ENCODE peak calls at places on chromosomes 4 and X, in nine cellular contexts. J is pancreas, Q is iPS DF 6.9, U is hepatocyte, Y is H9, N is left ventricle myocardium inferior, C is prostate gland, X is mesendoderm, Z is uterus. L is an unnamed sample. For H3K27me3 and H3K4me1, the result is how much of the 10 kb centered on the place peaks cover.

GRCh38 chr4:88761861-88762523 is 64.4 kb upstream of the NAP1L5 start:
- DNase-seq in J (no peak), Q (no peak), U (no peak), Y (no peak), N (no peak), C (no peak), X (no peak), Z (no peak), L (no peak)

GRCh38 chr4:83709627-83710026 is 173.7 kb downstream of the GPAT3 start:
- DNase-seq in J (no peak), Q (no peak), U (no peak), Y (no peak), N (no peak), C (no peak), X (no peak), Z (no peak), L (no peak)

GRCh38 chrX:124232523-124233201 is 99.8 kb upstream of the TEX13D start:
- DNase-seq in J (no peak), Q (no peak), U (no peak), Y (no peak), N (no peak), C (no peak), X (peak), Z (no peak), L (no peak)

GRCh38 chr4:77662396-77662795 is 56.8 kb downstream of the CXCL13 start:
- DNase-seq in J (no peak), Q (no peak), U (no peak), Y (no peak), N (no peak), C (no peak), X (no peak), Z (no peak), L (no peak)

GRCh38 chr4:180665994-180666818 is 1577.0 kb upstream of the TENM3 start:
- DNase-seq in J (no peak), Q (peak), U (peak), Y (peak), N (no peak), C (no peak), X (peak), Z (no peak), L (no peak)

GRCh38 chr4:115537387-115537786 is 424.0 kb upstream of the NDST4 start:
- DNase-seq in J (no peak), Q (no peak), U (peak), Y (no peak), N (no peak), C (no peak), X (no peak), Z (no peak), L (no peak)

GRCh38 chr4:86831262-86832090 is 17.7 kb downstream of the SLC10A6 start:
- DNase-seq in J (no peak), Q (no peak), U (peak), Y (no peak), N (no peak), C (no peak), X (no peak), Z (peak), L (no peak)

GRCh38 chrX:1945879-1946278 is 331.0 kb downstream of the ASMT start:
- DNase-seq in J (no peak), Q (no peak), U (no peak), Y (no peak), N (no peak), C (no peak), X (no peak), Z (no peak), L (no peak)

GRCh38 chr4:10733016-10733415 is 48.4 kb upstream of the CLNK start:
- DNase-seq in J (no peak), Q (no peak), U (no peak), Y (no peak), N (no peak), C (no peak), X (no peak), Z (no peak), L (peak)

GRCh38 chr4:141391293-141391692 is 170.6 kb downstream of the ZNF330 start:
- DNase-seq in J (no peak), Q (no peak), U (no peak), Y (no peak), N (no peak), C (no peak), X (no peak), Z (no peak), L (no peak)

GRCh38 chr4:135184715-135185114 is 983.1 kb upstream of the PABPC4L start:
- DNase-seq in J (no peak), Q (no peak), U (no peak), Y (peak), N (no peak), C (no peak), X (peak), Z (no peak), L (no peak)

GRCh38 chrX:51459125-51459524 is 37.3 kb downstream of the NUDT11 start:
- DNase-seq in J (no peak), Q (no peak), U (peak), Y (no peak), N (no peak), C (no peak), X (peak), Z (no peak), L (peak)

GRCh38 chrX:19007868-19008267 is 24.0 kb upstream of the PHKA2 start:
- DNase-seq in J (no peak), Q (no peak), U (no peak), Y (no peak), N (no peak), C (no peak), X (no peak), Z (no peak), L (no peak)

GRCh38 chr4:78656968-78657445 is 105.4 kb downstream of the ANXA3 start:
- DNase-seq in J (no peak), Q (no peak), U (no peak), Y (no peak), N (no peak), C (no peak), X (no peak), Z (no peak), L (no peak)

GRCh38 chr4:162475221-162475620 is 311.4 kb upstream of the FSTL5 start:
- DNase-seq in J (no peak), Q (no peak), U (peak), Y (no peak), N (no peak), C (no peak), X (no peak), Z (no peak), L (no peak)

GRCh38 chr4:41204400-41204978 is 9.9 kb downstream of the APBB2 start:
- DNase-seq in J (peak), Q (no peak), U (no peak), Y (no peak), N (peak), C (no peak), X (peak), Z (peak), L (no peak)

GRCh38 chr4:84967292-84967651 is 782 bp upstream of the WDFY3 start:
- DNase-seq in J (no peak), Q (no peak), U (no peak), Y (no peak), N (no peak), C (no peak), X (no peak), Z (no peak), L (no peak)

GRCh38 chr4:56289934-56290333 is 97.4 kb downstream of the AASDH start:
- DNase-seq in J (no peak), Q (no peak), U (no peak), Y (no peak), N (no peak), C (no peak), X (peak), Z (no peak), L (no peak)

GRCh38 chr4:141329174-141329569 is 108.5 kb downstream of the ZNF330 start:
- DNase-seq in J (no peak), Q (no peak), U (no peak), Y (no peak), N (no peak), C (peak), X (no peak), Z (no peak), L (no peak)

GRCh38 chrX:102840871-102841705 is 96.0 kb upstream of the RAB40AL start:
- DNase-seq in J (no peak), Q (no peak), U (peak), Y (no peak), N (no peak), C (no peak), X (peak), Z (no peak), L (no peak)

GRCh38 chr4:135464311-135464710 is 1262.7 kb upstream of the PABPC4L start:
- DNase-seq in J (no peak), Q (no peak), U (no peak), Y (no peak), N (no peak), C (no peak), X (no peak), Z (no peak), L (no peak)

GRCh38 chr4:155552180-155552579 is 114.5 kb upstream of the GUCY1A1 start:
- DNase-seq in J (no peak), Q (no peak), U (no peak), Y (peak), N (no peak), C (no peak), X (peak), Z (no peak), L (no peak)

GRCh38 chr4:3226944-3227343 is 22.0 kb upstream of the MSANTD1 start:
- DNase-seq in J (no peak), Q (no peak), U (no peak), Y (no peak), N (no peak), C (no peak), X (no peak), Z (no peak), L (no peak)

GRCh38 chr4:15361529-15361928 is 66.3 kb upstream of the C1QTNF7 start:
- DNase-seq in J (no peak), Q (no peak), U (no peak), Y (no peak), N (no peak), C (no peak), X (no peak), Z (no peak), L (no peak)

GRCh38 chr4:158172196-158172557 is 648 bp downstream of the GASK1B start:
- DNase-seq in J (no peak), Q (no peak), U (no peak), Y (no peak), N (no peak), C (no peak), X (no peak), Z (no peak), L (no peak)

GRCh38 chrX:15686818-15687685 is 22.4 kb upstream of the CLTRN start:
- DNase-seq in J (peak), Q (peak), U (peak), Y (peak), N (no peak), C (peak), X (peak), Z (peak), L (peak)

GRCh38 chrX:107715331-107716044 is 60.1 kb downstream of the TSC22D3 start:
- DNase-seq in J (no peak), Q (no peak), U (no peak), Y (no peak), N (no peak), C (no peak), X (no peak), Z (no peak), L (peak)

GRCh38 chr4:77473509-77473908 is 132.1 kb upstream of the CXCL13 start:
- DNase-seq in J (no peak), Q (peak), U (peak), Y (peak), N (no peak), C (no peak), X (peak), Z (no peak), L (no peak)

GRCh38 chr4:184937745-184938144 is 80.5 kb upstream of the HELT start:
- DNase-seq in J (no peak), Q (no peak), U (peak), Y (no peak), N (no peak), C (peak), X (no peak), Z (no peak), L (no peak)

GRCh38 chrX:87338510-87338909 is 179.1 kb upstream of the KLHL4 start:
- DNase-seq in J (no peak), Q (no peak), U (peak), Y (no peak), N (no peak), C (no peak), X (peak), Z (no peak), L (no peak)

GRCh38 chr4:136526517-136526916 is 1005.8 kb downstream of the PCDH18 start:
- DNase-seq in J (no peak), Q (no peak), U (no peak), Y (no peak), N (no peak), C (no peak), X (no peak), Z (no peak), L (no peak)

GRCh38 chr4:53905935-53906377 is 158.4 kb downstream of the CHIC2 start:
- DNase-seq in J (no peak), Q (no peak), U (peak), Y (peak), N (peak), C (no peak), X (peak), Z (peak), L (no peak)

GRCh38 chr4:156298230-156298629 is 344.6 kb upstream of the CTSO start:
- DNase-seq in J (no peak), Q (no peak), U (peak), Y (no peak), N (no peak), C (no peak), X (peak), Z (peak), L (no peak)

GRCh38 chr4:6562931-6563901 is 11.8 kb upstream of the MAN2B2 start:
- DNase-seq in J (no peak), Q (no peak), U (no peak), Y (no peak), N (no peak), C (no peak), X (peak), Z (no peak), L (no peak)

GRCh38 chr4:94516067-94516466 is 64.3 kb downstream of the PDLIM5 start:
- DNase-seq in J (no peak), Q (no peak), U (no peak), Y (no peak), N (no peak), C (peak), X (peak), Z (no peak), L (no peak)

GRCh38 chrX:124518888-124519287 is 172.5 kb downstream of the SH2D1A start:
- DNase-seq in J (no peak), Q (no peak), U (no peak), Y (no peak), N (no peak), C (no peak), X (no peak), Z (no peak), L (no peak)

GRCh38 chr4:137692205-137692604 is 159.9 kb upstream of the PCDH18 start:
- DNase-seq in J (no peak), Q (no peak), U (no peak), Y (no peak), N (no peak), C (no peak), X (no peak), Z (no peak), L (no peak)

GRCh38 chrX:84187501-84188319 is at the start of gene RPS6KA6:
- DNase-seq in J (peak), Q (no peak), U (peak), Y (peak), N (peak), C (peak), X (peak), Z (peak), L (no peak)

GRCh38 chr4:187608001-187608421 is 387.6 kb upstream of the ZFP42 start:
- DNase-seq in J (no peak), Q (no peak), U (no peak), Y (no peak), N (no peak), C (no peak), X (peak), Z (no peak), L (no peak)
- H3K27me3 ChIP-seq in J (under half), Q (under half), U (under half), Y (under half), N (under half), C (under half), X (under half), Z (under half), L (under half)

GRCh38 chr4:576991-577498 is 950 bp upstream of the TMEM271 start:
- DNase-seq in J (no peak), Q (no peak), U (no peak), Y (no peak), N (no peak), C (no peak), X (peak), Z (no peak), L (no peak)
- H3K27ac ChIP-seq in J (no peak), Q (no peak), U (no peak), Y (no peak), N (no peak), C (no peak), X (no peak), Z (no peak), L (no peak)

GRCh38 chrX:12308420-12308819 is 170.1 kb downstream of the FRMPD4 start:
- DNase-seq in J (no peak), Q (no peak), U (no peak), Y (no peak), N (peak), C (no peak), X (no peak), Z (no peak), L (no peak)

GRCh38 chrX:12309040-12309732 is 170.9 kb downstream of the FRMPD4 start:
- DNase-seq in J (peak), Q (no peak), U (no peak), Y (no peak), N (no peak), C (no peak), X (no peak), Z (no peak), L (no peak)

GRCh38 chrX:12309733-12310054 is 171.4 kb downstream of the FRMPD4 start:
- DNase-seq in J (no peak), Q (no peak), U (no peak), Y (peak), N (no peak), C (no peak), X (no peak), Z (no peak), L (no peak)

GRCh38 chrX:12304261-12304660 is 166.0 kb downstream of the FRMPD4 start:
- DNase-seq in J (no peak), Q (no peak), U (no peak), Y (no peak), N (no peak), C (no peak), X (no peak), Z (no peak), L (no peak)

GRCh38 chrX:12307961-12308360 is 169.7 kb downstream of the FRMPD4 start:
- DNase-seq in J (no peak), Q (no peak), U (no peak), Y (no peak), N (no peak), C (no peak), X (no peak), Z (no peak), L (no peak)
- H3K4me1 ChIP-seq in J (under half), Q (under half), U (under half), Y (under half), N (under half), C (under half), X (under half), Z (under half), L (under half)

GRCh38 chrX:9542765-9543119 is 77.9 kb downstream of the TBL1X start:
- DNase-seq in J (no peak), Q (no peak), U (no peak), Y (no peak), N (no peak), C (no peak), X (no peak), Z (no peak), L (no peak)

GRCh38 chrX:9538544-9539045 is 73.7 kb downstream of the TBL1X start:
- DNase-seq in J (peak), Q (no peak), U (peak), Y (no peak), N (no peak), C (peak), X (no peak), Z (no peak), L (no peak)

GRCh38 chrX:9539611-9540387 is 74.9 kb downstream of the TBL1X start:
- DNase-seq in J (no peak), Q (no peak), U (no peak), Y (no peak), N (no peak), C (peak), X (no peak), Z (no peak), L (no peak)

GRCh38 chrX:9537781-9538180 is 72.9 kb downstream of the TBL1X start:
- DNase-seq in J (no peak), Q (no peak), U (no peak), Y (no peak), N (no peak), C (no peak), X (no peak), Z (no peak), L (no peak)

DNA sequence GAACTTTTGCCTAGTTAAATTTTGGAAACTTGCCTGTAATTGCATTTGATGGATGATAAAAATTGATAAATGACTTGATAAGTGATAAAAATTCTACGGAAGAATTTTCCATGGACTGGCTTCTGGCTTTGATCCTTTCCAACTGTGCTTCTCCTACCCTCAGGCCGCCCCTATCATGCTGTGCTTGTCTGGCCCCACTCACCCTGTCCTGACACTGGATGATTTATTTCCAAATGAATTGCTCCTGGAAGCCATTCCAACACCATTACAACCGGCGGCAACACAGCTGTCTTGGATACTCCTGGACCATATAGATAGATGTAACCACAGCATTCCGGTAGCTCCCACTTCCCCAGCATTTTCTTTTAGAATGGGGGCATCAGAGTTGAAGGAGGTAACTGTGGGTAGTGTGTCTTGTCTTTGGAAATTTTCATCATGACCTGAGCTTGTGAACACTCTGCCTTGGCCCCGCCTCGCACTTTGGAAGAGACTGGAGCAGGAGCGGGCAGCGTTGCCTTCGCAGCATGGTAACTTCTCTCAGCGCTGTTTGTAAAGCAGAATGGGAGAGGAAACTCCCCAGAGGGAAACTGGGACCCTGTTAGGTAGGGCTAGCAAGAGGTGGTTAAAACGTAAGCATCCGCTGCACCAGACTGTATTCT is 77.4 kb downstream of the TBL1X start:
- DNase-seq in J (no peak), Q (no peak), U (no peak), Y (no peak), N (no peak), C (no peak), X (no peak), Z (no peak), L (no peak)
- H3K27me3 ChIP-seq in J (under half), Q (under half), U (under half), Y (under half), N (under half), C (under half), X (under half), Z (under half), L (under half)

GRCh38 chrX:13694983-13695382 is 6.1 kb downstream of the RAB9A start:
- DNase-seq in J (no peak), Q (no peak), U (no peak), Y (no peak), N (no peak), C (no peak), X (no peak), Z (no peak), L (no peak)
- H3K27ac ChIP-seq in J (no peak), Q (no peak), U (peak), Y (no peak), N (no peak), C (no peak), X (no peak), Z (peak), L (no peak)

DNA sequence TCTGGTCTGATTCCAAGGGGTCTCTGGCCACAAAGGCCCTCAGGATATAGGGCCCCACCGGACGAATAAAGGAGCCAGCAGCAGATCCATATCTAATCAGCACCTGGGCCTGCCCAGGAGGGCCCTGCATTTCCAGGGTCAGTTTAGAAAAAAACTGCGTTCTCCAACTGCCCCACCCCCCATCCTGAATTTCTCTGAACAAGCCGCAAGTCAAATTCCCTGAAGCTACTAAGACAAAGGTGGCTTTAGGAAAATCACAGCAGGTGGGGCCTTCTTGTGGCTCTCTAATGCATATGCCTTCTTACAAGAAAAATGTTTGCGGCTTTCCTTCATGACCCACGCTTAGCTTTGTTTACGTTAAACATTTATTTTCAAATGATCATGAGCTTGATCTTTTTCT is 76.6 kb downstream of the MBNL3 start:
- DNase-seq in J (no peak), Q (peak), U (no peak), Y (peak), N (no peak), C (no peak), X (peak), Z (no peak), L (no peak)
- H3K4me1 ChIP-seq in J (under half), Q (under half), U (under half), Y (under half), N (under half), C (under half), X (under half), Z (under half), L (under half)

DNA sequence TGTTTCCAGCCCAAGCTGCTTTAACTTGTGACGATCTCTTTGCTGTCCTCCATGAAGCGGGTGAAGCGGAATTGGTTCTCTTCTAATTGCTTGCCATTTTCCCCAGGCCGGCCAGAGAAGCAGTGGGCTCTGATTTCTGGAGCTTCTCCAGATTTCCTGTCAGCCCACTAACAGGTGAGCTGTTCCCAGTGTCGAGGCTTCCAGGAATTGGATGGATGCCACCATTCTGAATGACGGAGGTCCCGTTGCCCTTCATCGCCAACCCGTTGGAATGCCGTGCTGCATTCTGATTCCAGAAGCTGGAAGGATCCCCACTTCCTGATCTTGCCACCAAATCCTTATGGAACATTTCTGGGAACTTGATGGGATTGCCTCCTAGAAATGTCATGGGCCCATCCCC is 31.0 kb downstream of the PAGE1 start:
- DNase-seq in J (peak), Q (no peak), U (no peak), Y (no peak), N (no peak), C (no peak), X (no peak), Z (no peak), L (no peak)
- H3K27me3 ChIP-seq in J (under half), Q (under half), U (under half), Y (under half), N (under half), C (under half), X (under half), Z (under half), L (under half)